ENCODE peak calls at places on chromosomes 7 and 10, in seven cellular contexts. One of them, this sample, is unnamed.

GRCh38 chr7:124497209-124497608 is 268.4 kb downstream of the GPR37 start:
- DNase-seq in AG09309: no peak
- DNase-seq in fibroblast of mammary gland: no peak
- DNase-seq in stomach: no peak
- DNase-seq in AG10803: no peak
- DNase-seq in cardiac fibroblast: no peak
- DNase-seq in cardiac muscle cell: no peak
- DNase-seq in this sample: no peak

GRCh38 chr7:142408794-142409193 is 150.9 kb upstream of the PRSS58 start:
- DNase-seq in AG09309: no peak
- DNase-seq in fibroblast of mammary gland: no peak
- DNase-seq in stomach: no peak
- DNase-seq in AG10803: no peak
- DNase-seq in cardiac fibroblast: no peak
- DNase-seq in cardiac muscle cell: no peak
- DNase-seq in this sample: no peak

GRCh38 chr7:29161226-29161625 is 14.9 kb upstream of the CPVL start:
- DNase-seq in AG09309: no peak
- DNase-seq in fibroblast of mammary gland: no peak
- DNase-seq in stomach: no peak
- DNase-seq in AG10803: no peak
- DNase-seq in cardiac fibroblast: no peak
- DNase-seq in cardiac muscle cell: no peak
- DNase-seq in this sample: no peak

GRCh38 chr10:114507449-114507848 is 103.1 kb upstream of the AFAP1L2 start:
- DNase-seq in AG09309: no peak
- DNase-seq in fibroblast of mammary gland: no peak
- DNase-seq in stomach: peak; percentile 98
- DNase-seq in AG10803: no peak
- DNase-seq in cardiac fibroblast: no peak
- DNase-seq in cardiac muscle cell: no peak
- DNase-seq in this sample: peak; percentile 97

GRCh38 chr10:69406302-69406811 is 10.4 kb downstream of the TACR2 start:
- DNase-seq in AG09309: no peak
- DNase-seq in fibroblast of mammary gland: no peak
- DNase-seq in stomach: no peak
- DNase-seq in AG10803: no peak
- DNase-seq in cardiac fibroblast: no peak
- DNase-seq in cardiac muscle cell: peak; percentile 75
- DNase-seq in this sample: no peak

GRCh38 chr10:132879408-132880147 is 62.8 kb downstream of the CFAP46 start:
- DNase-seq in AG09309: no peak
- DNase-seq in fibroblast of mammary gland: no peak
- DNase-seq in stomach: peak; percentile 24
- DNase-seq in AG10803: no peak
- DNase-seq in cardiac fibroblast: no peak
- DNase-seq in cardiac muscle cell: no peak
- DNase-seq in this sample: no peak

GRCh38 chr7:105487559-105488218 is 34.4 kb downstream of the PUS7 start:
- DNase-seq in AG09309: peak; percentile 73
- DNase-seq in fibroblast of mammary gland: peak; percentile 85
- DNase-seq in stomach: no peak
- DNase-seq in AG10803: peak; percentile 90
- DNase-seq in cardiac fibroblast: peak; percentile 91
- DNase-seq in cardiac muscle cell: peak; percentile 80
- DNase-seq in this sample: peak; percentile 22

GRCh38 chr7:21305455-21306235 is 122.2 kb upstream of the SP4 start:
- DNase-seq in AG09309: no peak
- DNase-seq in fibroblast of mammary gland: no peak
- DNase-seq in stomach: no peak
- DNase-seq in AG10803: no peak
- DNase-seq in cardiac fibroblast: no peak
- DNase-seq in cardiac muscle cell: no peak
- DNase-seq in this sample: no peak

GRCh38 chr10:5416981-5417380 is 4.6 kb downstream of the NET1 start:
- DNase-seq in AG09309: no peak
- DNase-seq in fibroblast of mammary gland: no peak
- DNase-seq in stomach: no peak
- DNase-seq in AG10803: no peak
- DNase-seq in cardiac fibroblast: no peak
- DNase-seq in cardiac muscle cell: no peak
- DNase-seq in this sample: no peak

GRCh38 chr7:128679920-128680319 is 7.8 kb downstream of the GARIN1A start:
- DNase-seq in AG09309: no peak
- DNase-seq in fibroblast of mammary gland: no peak
- DNase-seq in stomach: no peak
- DNase-seq in AG10803: no peak
- DNase-seq in cardiac fibroblast: no peak
- DNase-seq in cardiac muscle cell: no peak
- DNase-seq in this sample: no peak

GRCh38 chr7:926061-927030 is 28.1 kb downstream of the ADAP1 start:
- DNase-seq in AG09309: no peak
- DNase-seq in fibroblast of mammary gland: no peak
- DNase-seq in stomach: peak; percentile 28
- DNase-seq in AG10803: no peak
- DNase-seq in cardiac fibroblast: no peak
- DNase-seq in cardiac muscle cell: no peak
- DNase-seq in this sample: peak; percentile 95

GRCh38 chr10:78913219-78914059 is 155.3 kb upstream of the ZMIZ1 start:
- DNase-seq in AG09309: no peak
- DNase-seq in fibroblast of mammary gland: no peak
- DNase-seq in stomach: peak; percentile 73
- DNase-seq in AG10803: no peak
- DNase-seq in cardiac fibroblast: no peak
- DNase-seq in cardiac muscle cell: no peak
- DNase-seq in this sample: peak; percentile 84

GRCh38 chr7:108057951-108058391 is 55.0 kb upstream of the LAMB1 start:
- DNase-seq in AG09309: no peak
- DNase-seq in fibroblast of mammary gland: no peak
- DNase-seq in stomach: no peak
- DNase-seq in AG10803: no peak
- DNase-seq in cardiac fibroblast: no peak
- DNase-seq in cardiac muscle cell: no peak
- DNase-seq in this sample: no peak

GRCh38 chr10:63765126-63765525 is 243.9 kb downstream of the REEP3 start:
- DNase-seq in AG09309: no peak
- DNase-seq in fibroblast of mammary gland: peak; percentile 81
- DNase-seq in stomach: no peak
- DNase-seq in AG10803: peak; percentile 47
- DNase-seq in cardiac fibroblast: peak; percentile 26
- DNase-seq in cardiac muscle cell: no peak
- DNase-seq in this sample: no peak

GRCh38 chr7:39880556-39880955 is 69.5 kb upstream of the CDK13 start:
- DNase-seq in AG09309: peak; percentile 21
- DNase-seq in fibroblast of mammary gland: peak; percentile 78
- DNase-seq in stomach: no peak
- DNase-seq in AG10803: peak; percentile 59
- DNase-seq in cardiac fibroblast: peak; percentile 77
- DNase-seq in cardiac muscle cell: peak; percentile 73
- DNase-seq in this sample: no peak

GRCh38 chr10:85175635-85176034 is 847.2 kb downstream of the CCSER2 start:
- DNase-seq in AG09309: no peak
- DNase-seq in fibroblast of mammary gland: no peak
- DNase-seq in stomach: no peak
- DNase-seq in AG10803: no peak
- DNase-seq in cardiac fibroblast: no peak
- DNase-seq in cardiac muscle cell: no peak
- DNase-seq in this sample: no peak

GRCh38 chr10:3452683-3453388 is 280.3 kb upstream of the PITRM1 start:
- DNase-seq in AG09309: peak; percentile 71
- DNase-seq in fibroblast of mammary gland: peak; percentile 96
- DNase-seq in stomach: no peak
- DNase-seq in AG10803: peak; percentile 94
- DNase-seq in cardiac fibroblast: peak; percentile 96
- DNase-seq in cardiac muscle cell: peak; percentile 91
- DNase-seq in this sample: no peak

GRCh38 chr7:98202367-98203195 is 8.7 kb upstream of the BHLHA15 start:
- DNase-seq in AG09309: no peak
- DNase-seq in fibroblast of mammary gland: no peak
- DNase-seq in stomach: no peak
- DNase-seq in AG10803: no peak
- DNase-seq in cardiac fibroblast: no peak
- DNase-seq in cardiac muscle cell: no peak
- DNase-seq in this sample: peak; percentile 32
- H3K4me3 ChIP-seq in AG09309: no peak overlapping the region
- H3K4me3 ChIP-seq in fibroblast of mammary gland: no peak overlapping the region
- H3K4me3 ChIP-seq in stomach: no peak overlapping the region
- H3K4me3 ChIP-seq in AG10803: no peak overlapping the region
- H3K4me3 ChIP-seq in cardiac fibroblast: no peak overlapping the region
- H3K4me3 ChIP-seq in cardiac muscle cell: no peak overlapping the region
- H3K4me3 ChIP-seq in this sample: no peak overlapping the region

GRCh38 chr10:58827381-58827780 is 314.7 kb downstream of the BICC1 start:
- DNase-seq in AG09309: no peak
- DNase-seq in fibroblast of mammary gland: peak; percentile 41
- DNase-seq in stomach: no peak
- DNase-seq in AG10803: no peak
- DNase-seq in cardiac fibroblast: no peak
- DNase-seq in cardiac muscle cell: no peak
- DNase-seq in this sample: no peak
- H3K4me3 ChIP-seq in AG09309: no peak overlapping the region
- H3K4me3 ChIP-seq in fibroblast of mammary gland: no peak overlapping the region
- H3K4me3 ChIP-seq in stomach: no peak overlapping the region
- H3K4me3 ChIP-seq in AG10803: no peak overlapping the region
- H3K4me3 ChIP-seq in cardiac fibroblast: no peak overlapping the region
- H3K4me3 ChIP-seq in cardiac muscle cell: no peak overlapping the region
- H3K4me3 ChIP-seq in this sample: no peak overlapping the region

GRCh38 chr7:27167916-27168264 is 2.6 kb upstream of the HOXA9 start:
- DNase-seq in AG09309: no peak
- DNase-seq in fibroblast of mammary gland: peak; percentile 83
- DNase-seq in stomach: no peak
- DNase-seq in AG10803: peak; percentile 81
- DNase-seq in cardiac fibroblast: no peak
- DNase-seq in cardiac muscle cell: no peak
- DNase-seq in this sample: no peak

GRCh38 chr7:27167170-27167505 is 1.8 kb upstream of the HOXA9 start:
- DNase-seq in AG09309: no peak
- DNase-seq in fibroblast of mammary gland: peak; percentile 71
- DNase-seq in stomach: no peak
- DNase-seq in AG10803: peak; percentile 87
- DNase-seq in cardiac fibroblast: no peak
- DNase-seq in cardiac muscle cell: no peak
- DNase-seq in this sample: no peak

GRCh38 chr7:27165655-27166474 is 528 bp upstream of the HOXA9 start:
- DNase-seq in AG09309: peak; percentile 98
- DNase-seq in fibroblast of mammary gland: peak; percentile 62
- DNase-seq in stomach: no peak
- DNase-seq in AG10803: peak; percentile 74
- DNase-seq in cardiac fibroblast: no peak
- DNase-seq in cardiac muscle cell: no peak
- DNase-seq in this sample: no peak

GRCh38 chr7:27165089-27165654 is at the start of gene HOXA9:
- DNase-seq in AG09309: no peak
- DNase-seq in fibroblast of mammary gland: peak; percentile 96
- DNase-seq in stomach: no peak
- DNase-seq in AG10803: peak; percentile 97
- DNase-seq in cardiac fibroblast: no peak
- DNase-seq in cardiac muscle cell: no peak
- DNase-seq in this sample: no peak

GRCh38 chr7:27166475-27167169 is 1.3 kb upstream of the HOXA9 start:
- DNase-seq in AG09309: no peak
- DNase-seq in fibroblast of mammary gland: peak; percentile 34
- DNase-seq in stomach: no peak
- DNase-seq in AG10803: no peak
- DNase-seq in cardiac fibroblast: no peak
- DNase-seq in cardiac muscle cell: no peak
- DNase-seq in this sample: no peak
- H3K4me3 ChIP-seq in AG09309: peak overlapping the region; percentile 87
- H3K4me3 ChIP-seq in fibroblast of mammary gland: peak overlapping the region; percentile 77
- H3K4me3 ChIP-seq in stomach: no peak overlapping the region
- H3K4me3 ChIP-seq in AG10803: peak overlapping the region; percentile 87
- H3K4me3 ChIP-seq in cardiac fibroblast: no peak overlapping the region
- H3K4me3 ChIP-seq in cardiac muscle cell: no peak overlapping the region
- H3K4me3 ChIP-seq in this sample: peak overlapping the region; percentile 48

GRCh38 chr10:28880551-28880950 is 203.2 kb downstream of the BAMBI start:
- DNase-seq in AG09309: no peak
- DNase-seq in fibroblast of mammary gland: no peak
- DNase-seq in stomach: no peak
- DNase-seq in AG10803: peak; percentile 8
- DNase-seq in cardiac fibroblast: peak; percentile 21
- DNase-seq in cardiac muscle cell: peak; percentile 69
- DNase-seq in this sample: no peak
- H3K4me3 ChIP-seq in AG09309: no peak overlapping the region
- H3K4me3 ChIP-seq in fibroblast of mammary gland: no peak overlapping the region
- H3K4me3 ChIP-seq in stomach: no peak overlapping the region
- H3K4me3 ChIP-seq in AG10803: no peak overlapping the region
- H3K4me3 ChIP-seq in cardiac fibroblast: no peak overlapping the region
- H3K4me3 ChIP-seq in cardiac muscle cell: no peak overlapping the region
- H3K4me3 ChIP-seq in this sample: no peak overlapping the region

This sample was measured in small intestine.